ENCODE peak calls at places on chromosomes 7 and 10, in ten cellular contexts. Z is IMR-90, A is A549, R is ovary, Q is NB4, P is transverse colon, V is prostate gland, W is H54, J is K562, G is H1. M is an unnamed sample.

GRCh38 chr10:100670828-100671479 is 74.4 kb upstream of the PAX2 start:
- DNase-seq in Z (no peak), A (peak), R (no peak), Q (peak), P (peak), V (no peak), W (peak), J (peak), G (peak), M (peak)

GRCh38 chr10:130479906-130480305 is 343.7 kb downstream of the GLRX3 start:
- DNase-seq in Z (no peak), A (no peak), R (no peak), Q (no peak), P (no peak), V (no peak), W (no peak), J (no peak), G (no peak), M (no peak)

GRCh38 chr7:110486549-110486948 is 604.4 kb upstream of the LRRN3 start:
- DNase-seq in Z (no peak), A (no peak), R (no peak), Q (no peak), P (no peak), V (no peak), W (no peak), J (no peak), G (no peak), M (no peak)

GRCh38 chr7:30563326-30563942 is 31.2 kb upstream of the GARS1 start:
- DNase-seq in Z (peak), A (no peak), R (no peak), Q (peak), P (no peak), V (no peak), W (peak), J (no peak), G (no peak), M (no peak)

GRCh38 chr10:73503037-73503436 is 7.2 kb upstream of the PPP3CB start:
- DNase-seq in Z (no peak), A (no peak), R (no peak), Q (no peak), P (no peak), V (no peak), W (no peak), J (no peak), G (no peak), M (no peak)

GRCh38 chr7:149773446-149774236 is at the start of gene ZNF467:
- DNase-seq in Z (no peak), A (no peak), R (peak), Q (peak), P (peak), V (peak), W (no peak), J (peak), G (no peak), M (peak)

GRCh38 chr10:102712089-102712488 is 2.1 kb downstream of the ARL3 start:
- DNase-seq in Z (no peak), A (no peak), R (no peak), Q (no peak), P (no peak), V (no peak), W (no peak), J (no peak), G (no peak), M (no peak)

GRCh38 chr7:46512901-46513431 is 591.9 kb upstream of the IGFBP3 start:
- DNase-seq in Z (peak), A (peak), R (no peak), Q (no peak), P (no peak), V (no peak), W (no peak), J (no peak), G (no peak), M (no peak)

GRCh38 chr10:32266979-32267378 is 80.0 kb downstream of the EPC1 start:
- DNase-seq in Z (no peak), A (no peak), R (no peak), Q (no peak), P (no peak), V (no peak), W (no peak), J (no peak), G (peak), M (no peak)

GRCh38 chr10:69106900-69107511 is 17.0 kb upstream of the VPS26A start:
- DNase-seq in Z (no peak), A (no peak), R (no peak), Q (peak), P (no peak), V (no peak), W (no peak), J (no peak), G (no peak), M (no peak)

GRCh38 chr10:69102429-69102828 is 14.5 kb downstream of the SRGN start:
- DNase-seq in Z (no peak), A (no peak), R (no peak), Q (no peak), P (no peak), V (no peak), W (no peak), J (no peak), G (no peak), M (no peak)

GRCh38 chr10:69103784-69104183 is 15.9 kb downstream of the SRGN start:
- DNase-seq in Z (no peak), A (no peak), R (no peak), Q (no peak), P (no peak), V (no peak), W (no peak), J (no peak), G (no peak), M (no peak)

GRCh38 chr10:69107667-69108066 is 16.3 kb upstream of the VPS26A start:
- DNase-seq in Z (no peak), A (no peak), R (no peak), Q (peak), P (no peak), V (no peak), W (no peak), J (no peak), G (no peak), M (no peak)

DNA sequence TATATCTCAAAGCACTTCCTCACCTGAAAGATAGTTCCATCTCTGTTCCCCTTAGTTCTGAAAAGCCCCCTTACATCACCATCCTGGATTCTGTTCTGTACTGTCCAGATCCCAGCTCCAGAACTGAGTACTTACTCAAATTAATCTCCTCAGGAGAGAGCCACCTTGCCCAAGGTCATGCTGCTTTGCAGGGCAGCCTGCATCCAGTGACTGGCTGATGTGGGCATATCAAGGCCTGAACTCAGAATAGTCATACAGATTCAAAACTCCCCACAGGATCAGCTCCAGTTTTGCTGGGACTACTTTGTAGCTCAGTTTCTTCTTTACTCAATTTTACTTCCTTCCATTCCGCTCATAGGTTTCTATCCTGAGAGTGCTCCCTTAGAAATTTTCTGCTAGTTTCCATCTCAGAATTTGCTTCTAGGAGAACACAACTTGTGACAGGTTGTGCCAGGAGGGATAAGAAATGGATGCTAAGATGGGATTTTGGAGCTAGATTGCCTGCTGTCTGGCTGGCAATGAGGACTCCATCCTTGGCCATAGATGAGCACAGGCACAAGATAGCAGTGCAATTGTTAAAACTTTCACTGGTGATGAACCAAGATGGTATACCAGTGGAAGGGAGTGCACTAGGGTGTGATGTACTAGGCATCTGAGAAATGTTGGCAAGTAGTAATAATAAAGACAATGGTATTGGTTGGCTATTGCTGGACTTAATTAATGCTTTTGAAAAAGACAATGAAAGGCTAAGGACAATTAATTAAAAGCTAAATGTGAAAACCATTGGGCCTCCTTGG is 17.3 kb downstream of the SRGN start:
- DNase-seq in Z (no peak), A (no peak), R (no peak), Q (no peak), P (no peak), V (no peak), W (no peak), J (no peak), G (no peak), M (no peak)
- TF ChIP-seq POLR2A in Z (no peak), A (no peak), R (no peak), Q (peak), P (no peak), V (no peak), W (no peak), J (no peak), G (no peak), M (no peak)

GRCh38 chr10:13298748-13299436 is 972 bp downstream of the PHYH start:
- DNase-seq in Z (no peak), A (no peak), R (no peak), Q (no peak), P (no peak), V (no peak), W (no peak), J (no peak), G (no peak), M (no peak)

GRCh38 chr10:13302821-13303555 is 3.1 kb upstream of the PHYH start:
- DNase-seq in Z (no peak), A (no peak), R (no peak), Q (no peak), P (no peak), V (no peak), W (no peak), J (no peak), G (no peak), M (no peak)

GRCh38 chr10:13294784-13295183 is 5.1 kb downstream of the PHYH start:
- DNase-seq in Z (no peak), A (no peak), R (no peak), Q (no peak), P (no peak), V (no peak), W (no peak), J (no peak), G (no peak), M (no peak)

GRCh38 chr10:13296476-13296875 is 3.4 kb downstream of the PHYH start:
- DNase-seq in Z (no peak), A (no peak), R (no peak), Q (no peak), P (no peak), V (no peak), W (no peak), J (no peak), G (no peak), M (no peak)

GRCh38 chr10:13299437-13300287 is at the start of gene PHYH:
- DNase-seq in Z (peak), A (peak), R (peak), Q (peak), P (peak), V (peak), W (peak), J (peak), G (peak), M (peak)
- TF ChIP-seq POLR2A in Z (peak), A (peak), R (peak), Q (peak), P (peak), V (peak), W (peak), J (peak), G (peak), M (peak)

DNA sequence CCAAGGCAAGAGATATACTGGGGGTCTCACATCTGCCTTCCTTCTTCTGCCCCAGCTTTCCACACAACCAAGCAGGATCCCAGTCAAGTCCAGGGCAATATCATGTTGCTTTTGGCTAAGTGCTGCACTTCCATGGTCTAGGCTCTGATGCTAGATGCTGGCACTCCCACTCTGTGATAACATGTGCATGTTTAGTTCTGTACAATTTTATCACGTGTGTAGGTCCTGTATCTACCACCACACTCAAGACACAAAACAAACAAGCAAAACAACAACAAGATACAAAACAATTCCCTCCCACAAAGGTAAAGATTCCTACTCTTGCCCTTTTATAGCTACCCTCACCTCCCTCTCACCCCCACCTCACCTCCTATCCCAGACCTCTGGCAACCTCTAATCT is 105.6 kb upstream of the HABP2 start:
- DNase-seq in Z (no peak), A (no peak), R (no peak), Q (no peak), P (no peak), V (no peak), W (no peak), J (no peak), G (no peak), M (no peak)
- TF ChIP-seq POLR2A in Z (no peak), A (no peak), R (no peak), Q (no peak), P (no peak), V (no peak), W (no peak), J (no peak), G (no peak), M (no peak)

GRCh38 chr10:46030091-46030937 is at the start of gene NCOA4:
- DNase-seq in Z (peak), A (peak), R (peak), Q (peak), P (peak), V (peak), W (peak), J (peak), G (peak), M (peak)
- TF ChIP-seq POLR2A in Z (peak), A (peak), R (peak), Q (peak), P (peak), V (peak), W (peak), J (peak), G (peak), M (peak)

GRCh38 chr10:8950978-8951377 is 896.5 kb downstream of the GATA3 start:
- DNase-seq in Z (no peak), A (no peak), R (no peak), Q (no peak), P (no peak), V (no peak), W (no peak), J (no peak), G (no peak), M (no peak)
- TF ChIP-seq POLR2A in Z (no peak), A (no peak), R (no peak), Q (no peak), P (no peak), V (no peak), W (no peak), J (no peak), G (no peak), M (no peak)

GRCh38 chr10:68110027-68110426 is 739 bp downstream of the MYPN start:
- DNase-seq in Z (peak), A (no peak), R (no peak), Q (no peak), P (no peak), V (no peak), W (no peak), J (no peak), G (no peak), M (no peak)
- TF ChIP-seq POLR2A in Z (no peak), A (no peak), R (no peak), Q (no peak), P (no peak), V (no peak), W (no peak), J (no peak), G (no peak), M (no peak)

M was measured in Peyer's patch.